ENCODE peak calls at places on chromosomes 6 and 20, in four cellular contexts. Q is CD8-positive, alpha-beta T cell; B is astrocyte; Y is gastrocnemius medialis. F is an unnamed sample.

GRCh38 chr6:35186571-35186970 is 27.2 kb upstream of the SCUBE3 start:
- DNase-seq in Q (no peak), B (no peak), Y (no peak), F (no peak)

GRCh38 chr6:56677559-56677958 is 34.9 kb upstream of the DST start:
- DNase-seq in Q (no peak), B (peak; percentile 52), Y (no peak), F (no peak)

GRCh38 chr6:5351552-5351951 is 90.2 kb downstream of the FARS2 start:
- DNase-seq in Q (no peak), B (no peak), Y (no peak), F (no peak)

GRCh38 chr6:41936073-41936837 is 5.4 kb downstream of the CCND3 start:
- DNase-seq in Q (peak; percentile 71), B (peak; percentile 72), Y (peak; percentile 82), F (no peak)

GRCh38 chr20:20454850-20455627 is 87.1 kb downstream of the INSM1 start:
- DNase-seq in Q (no peak), B (no peak), Y (no peak), F (no peak)

GRCh38 chr6:34383171-34383631 is 9.3 kb downstream of the NUDT3 start:
- DNase-seq in Q (no peak), B (peak; percentile 70), Y (no peak), F (no peak)

GRCh38 chr6:90715093-90715655 is 128.3 kb upstream of the MAP3K7 start:
- DNase-seq in Q (no peak), B (peak; percentile 8), Y (no peak), F (no peak)

GRCh38 chr6:151370509-151371078 is 20.8 kb downstream of the ZBTB2 start:
- DNase-seq in Q (no peak), B (peak; percentile 42), Y (no peak), F (no peak)

GRCh38 chr6:155224031-155224451 is 39.8 kb upstream of the CLDN20 start:
- DNase-seq in Q (peak; percentile 33), B (peak; percentile 92), Y (no peak), F (no peak)

GRCh38 chr6:67009818-67010217 is 1302.8 kb upstream of the EYS start:
- DNase-seq in Q (no peak), B (no peak), Y (no peak), F (no peak)

GRCh38 chr20:16189371-16189770 is 383.9 kb downstream of the KIF16B start:
- DNase-seq in Q (no peak), B (no peak), Y (no peak), F (no peak)

GRCh38 chr6:75893776-75894152 is 144.7 kb downstream of the MYO6 start:
- DNase-seq in Q (no peak), B (no peak), Y (no peak), F (no peak)

GRCh38 chr20:39968495-39968894 is 720.5 kb downstream of the MAFB start:
- DNase-seq in Q (no peak), B (no peak), Y (no peak), F (no peak)

GRCh38 chr6:136614994-136615393 is 64.8 kb upstream of the MAP7 start:
- DNase-seq in Q (no peak), B (no peak), Y (no peak), F (no peak)

GRCh38 chr6:136614350-136614749 is 64.1 kb upstream of the MAP7 start:
- DNase-seq in Q (no peak), B (no peak), Y (no peak), F (no peak)

GRCh38 chr6:136611133-136611532 is 60.9 kb upstream of the MAP7 start:
- DNase-seq in Q (no peak), B (no peak), Y (no peak), F (no peak)

GRCh38 chr6:136613477-136613876 is 63.3 kb upstream of the MAP7 start:
- DNase-seq in Q (no peak), B (peak; percentile 44), Y (no peak), F (no peak)

GRCh38 chr6:136612666-136613389 is 62.6 kb upstream of the MAP7 start:
- DNase-seq in Q (no peak), B (no peak), Y (no peak), F (no peak)
- H3K27ac ChIP-seq in Q (no peak overlapping the region), B (no peak overlapping the region), Y (no peak overlapping the region), F (no peak overlapping the region)

GRCh38 chr6:136226674-136227377 is 23.3 kb downstream of the MTFR2 start:
- DNase-seq in Q (no peak), B (no peak), Y (no peak), F (no peak)

GRCh38 chr6:136230219-136230980 is 19.7 kb downstream of the MTFR2 start:
- DNase-seq in Q (no peak), B (no peak), Y (no peak), F (no peak)

GRCh38 chr6:136228811-136229210 is 21.3 kb downstream of the MTFR2 start:
- DNase-seq in Q (no peak), B (no peak), Y (no peak), F (no peak)

GRCh38 chr6:136225496-136225895 is 24.6 kb downstream of the MTFR2 start:
- DNase-seq in Q (no peak), B (no peak), Y (no peak), F (no peak)

DNA sequence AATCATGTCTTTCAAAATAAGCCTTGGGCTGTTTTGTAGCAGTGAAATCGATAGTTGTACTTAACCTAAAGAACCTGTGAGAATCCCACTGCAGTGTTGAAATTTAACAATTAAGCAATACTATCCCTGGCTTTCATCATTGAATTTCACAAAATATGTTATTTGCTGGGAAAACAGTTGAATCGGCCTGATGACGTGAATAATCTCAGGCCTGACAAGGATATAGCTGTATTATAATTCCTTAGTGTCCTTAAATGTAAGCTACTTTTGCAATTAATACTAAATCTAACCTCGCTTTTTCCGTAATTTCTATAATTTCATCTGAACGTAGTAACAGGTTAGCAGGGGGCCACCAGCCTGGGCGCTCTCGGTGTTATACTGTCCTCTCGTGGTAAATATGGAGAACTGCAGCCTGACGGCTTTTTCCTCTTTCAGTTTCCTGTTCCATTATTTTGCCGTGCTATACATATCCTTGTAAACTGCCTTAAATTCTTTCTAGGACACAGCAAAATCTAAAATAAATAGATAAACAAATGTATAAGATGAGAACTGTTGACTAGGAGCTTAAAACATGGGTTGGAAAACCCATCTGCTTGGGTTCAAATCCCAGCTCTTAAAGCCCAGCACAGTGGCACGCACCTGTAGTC is 24.0 kb downstream of the MTFR2 start:
- DNase-seq in Q (peak; percentile 61), B (peak; percentile 24), Y (peak; percentile 24), F (peak; percentile 75)
- H3K4me3 ChIP-seq in Q (no peak overlapping the region), B (no peak overlapping the region), Y (peak overlapping the region; percentile 46), F (peak overlapping the region; percentile 18)

DNA sequence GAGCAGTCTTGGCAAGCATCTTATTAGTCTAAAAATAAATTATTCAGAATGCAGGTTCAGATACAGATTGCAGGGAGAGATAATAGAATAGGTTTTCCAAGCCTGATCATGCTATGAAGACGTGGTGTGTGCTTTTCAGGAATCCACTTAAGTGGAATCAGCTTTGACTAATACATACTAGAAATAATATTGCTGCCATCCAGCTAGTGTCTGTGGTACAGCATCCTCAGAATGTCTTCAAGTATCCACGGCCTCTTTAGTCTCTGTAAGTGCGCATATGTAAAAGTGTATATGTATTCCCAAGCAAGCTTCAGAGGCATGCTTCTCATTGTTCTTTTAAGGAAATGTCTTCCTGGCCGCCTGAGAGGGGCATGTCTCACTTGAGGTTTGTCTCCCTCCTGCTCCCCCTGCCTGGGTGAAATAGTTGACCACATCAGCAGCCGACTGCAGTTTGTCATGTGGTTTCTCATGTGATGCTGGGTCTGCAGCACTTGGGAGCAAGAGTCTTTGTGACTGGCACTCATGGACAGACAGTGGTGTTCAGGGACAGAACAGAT is 150.9 kb downstream of the PRL start:
- DNase-seq in Q (no peak), B (peak; percentile 82), Y (no peak), F (no peak)
- H3K27ac ChIP-seq in Q (no peak overlapping the region), B (peak overlapping the region; percentile 13), Y (no peak overlapping the region), F (no peak overlapping the region)

GRCh38 chr6:44002071-44002590 is 125.1 kb downstream of the MRPL14 start:
- DNase-seq in Q (no peak), B (no peak), Y (no peak), F (no peak)
- H3K4me3 ChIP-seq in Q (peak overlapping the region; percentile 52), B (peak overlapping the region; percentile 49), Y (peak overlapping the region; percentile 49), F (peak overlapping the region; percentile 48)

DNA sequence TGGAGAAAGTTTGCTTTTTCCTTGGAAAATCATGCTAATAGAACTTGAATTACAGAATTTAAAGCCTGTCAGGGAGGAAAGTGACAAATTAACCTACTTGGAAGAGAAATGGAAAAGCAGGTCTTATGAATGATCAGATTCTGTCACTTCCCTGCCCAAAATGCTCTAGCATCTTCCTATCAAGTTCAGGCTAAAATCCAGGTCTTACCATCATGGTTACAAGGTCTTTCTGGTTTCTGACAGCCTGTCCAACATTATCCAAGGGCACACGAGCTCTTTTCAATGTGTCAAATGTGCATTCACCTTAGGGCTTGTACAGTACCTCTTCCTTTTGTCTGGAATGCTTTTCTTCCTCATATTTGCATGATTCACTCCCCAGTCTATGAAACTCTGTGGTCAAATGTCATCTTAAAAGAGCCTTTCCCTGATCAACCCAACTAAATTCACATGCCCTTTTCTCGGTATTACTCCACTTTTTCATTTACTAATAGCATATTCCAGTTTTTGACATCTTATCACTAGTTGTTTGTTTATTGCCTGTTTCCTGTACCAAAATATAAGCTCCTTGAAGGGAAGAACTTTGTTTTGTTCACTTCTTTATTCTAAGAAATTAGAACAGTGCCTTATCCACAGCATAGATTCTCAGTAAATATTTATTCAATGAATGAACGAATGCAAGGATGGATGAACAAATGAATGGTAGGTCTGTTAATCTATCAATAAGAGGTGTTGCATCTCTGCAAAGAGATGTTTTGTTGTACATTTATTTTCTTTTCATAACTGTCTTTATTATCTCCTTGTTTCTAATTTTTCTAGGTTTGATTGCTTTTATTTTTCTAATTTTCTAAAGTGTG is 139.5 kb downstream of the BCAS1 start:
- DNase-seq in Q (no peak), B (peak; percentile 50), Y (no peak), F (no peak)
- H3K27ac ChIP-seq in Q (no peak overlapping the region), B (no peak overlapping the region), Y (no peak overlapping the region), F (no peak overlapping the region)

DNA sequence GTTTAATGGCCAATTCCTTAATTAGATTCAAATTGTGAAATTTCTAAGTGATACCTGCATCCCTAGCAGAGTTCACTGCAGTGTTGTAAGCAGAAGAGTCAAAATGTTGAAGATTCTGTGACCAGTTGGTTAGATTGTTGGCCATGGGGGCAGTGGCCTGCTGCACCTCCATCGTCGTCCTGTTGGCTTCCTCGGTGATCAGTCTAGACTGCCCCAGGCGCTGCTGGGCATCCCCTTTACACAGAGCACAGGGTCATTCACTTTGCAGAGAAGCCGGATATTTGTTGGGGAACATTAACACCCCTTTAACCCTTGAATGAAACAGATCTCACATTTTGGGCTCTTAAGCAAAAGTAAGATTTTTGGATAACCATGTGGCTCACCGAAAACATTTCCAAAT is 60.7 kb downstream of the FAM229B start:
- DNase-seq in Q (no peak), B (no peak), Y (no peak), F (no peak)
- H3K4me3 ChIP-seq in Q (no peak overlapping the region), B (no peak overlapping the region), Y (no peak overlapping the region), F (no peak overlapping the region)

GRCh38 chr6:46234156-46234556 is 63.4 kb upstream of the ENPP5 start:
- DNase-seq in Q (no peak), B (no peak), Y (peak; percentile 41), F (no peak)
- H3K27ac ChIP-seq in Q (no peak overlapping the region), B (no peak overlapping the region), Y (peak overlapping the region; percentile 69), F (peak overlapping the region; percentile 51)

GRCh38 chr20:46709055-46709458 is 392 bp upstream of the SLC2A10 start:
- DNase-seq in Q (no peak), B (no peak), Y (no peak), F (no peak)
- H3K4me3 ChIP-seq in Q (no peak overlapping the region), B (peak overlapping the region; percentile 85), Y (peak overlapping the region; percentile 65), F (peak overlapping the region; percentile 69)